ENCODE peak calls at places on chromosomes 12 and 14, in seven cellular contexts. B is ascending aorta, X is thyroid gland, L is cardiac muscle cell, C is Panc1, G is IMR-90, O is GM13976. Q is an unnamed sample.

GRCh38 chr14:104266643-104267575 is 128.5 kb downstream of the KIF26A start:
- DNase-seq in B (no peak), X (no peak), L (no peak), C (no peak), G (no peak), O (no peak), Q (no peak)

GRCh38 chr12:131046813-131047788 is 93.4 kb downstream of the ADGRD1 start:
- DNase-seq in B (no peak), X (no peak), L (no peak), C (no peak), G (no peak), O (no peak), Q (no peak)

GRCh38 chr12:51871126-51871525 is 16.8 kb upstream of the ANKRD33 start:
- DNase-seq in B (no peak), X (no peak), L (no peak), C (no peak), G (no peak), O (no peak), Q (peak)

GRCh38 chr14:91246051-91246852 is 1.7 kb upstream of the GPR68 start:
- DNase-seq in B (no peak), X (no peak), L (no peak), C (no peak), G (no peak), O (no peak), Q (no peak)

GRCh38 chr12:21774358-21775129 is at the start of gene KCNJ8:
- DNase-seq in B (peak), X (peak), L (peak), C (no peak), G (peak), O (peak), Q (peak)

GRCh38 chr14:52248057-52248456 is 19.4 kb upstream of the PTGDR start:
- DNase-seq in B (no peak), X (no peak), L (no peak), C (no peak), G (no peak), O (no peak), Q (no peak)

GRCh38 chr12:98838282-98838681 is 193.2 kb downstream of the APAF1 start:
- DNase-seq in B (no peak), X (no peak), L (no peak), C (no peak), G (peak), O (no peak), Q (no peak)

GRCh38 chr12:19006626-19007025 is 122.9 kb upstream of the PLEKHA5 start:
- DNase-seq in B (no peak), X (no peak), L (no peak), C (no peak), G (no peak), O (no peak), Q (no peak)

GRCh38 chr14:87017335-87017734 is 975.6 kb downstream of the GALC start:
- DNase-seq in B (no peak), X (no peak), L (no peak), C (no peak), G (no peak), O (no peak), Q (no peak)

GRCh38 chr14:95561001-95561412 is 26.2 kb downstream of the GLRX5 start:
- DNase-seq in B (no peak), X (peak), L (peak), C (peak), G (peak), O (peak), Q (peak)

GRCh38 chr14:59455411-59455810 is 9.8 kb downstream of the GPR135 start:
- DNase-seq in B (no peak), X (no peak), L (no peak), C (no peak), G (peak), O (no peak), Q (no peak)

GRCh38 chr14:69863083-69863482 is 16.1 kb upstream of the SMOC1 start:
- DNase-seq in B (no peak), X (no peak), L (no peak), C (no peak), G (no peak), O (no peak), Q (no peak)

GRCh38 chr12:13851828-13852227 is 129.6 kb downstream of the GRIN2B start:
- DNase-seq in B (no peak), X (no peak), L (peak), C (no peak), G (no peak), O (no peak), Q (no peak)

GRCh38 chr12:47823422-47824086 is 3.9 kb upstream of the HDAC7 start:
- DNase-seq in B (no peak), X (no peak), L (no peak), C (no peak), G (no peak), O (no peak), Q (no peak)

GRCh38 chr12:123950476-123951169 is 22.0 kb downstream of the CCDC92 start:
- DNase-seq in B (no peak), X (no peak), L (no peak), C (no peak), G (no peak), O (peak), Q (no peak)

GRCh38 chr12:63826002-63826585 is 18.4 kb upstream of the SRGAP1 start:
- DNase-seq in B (no peak), X (no peak), L (peak), C (no peak), G (peak), O (peak), Q (no peak)

GRCh38 chr14:64706119-64706465 is 1.9 kb downstream of the PLEKHG3 start:
- DNase-seq in B (no peak), X (no peak), L (no peak), C (no peak), G (no peak), O (no peak), Q (no peak)

GRCh38 chr14:99268776-99269510 is 3.1 kb downstream of the BCL11B start:
- DNase-seq in B (no peak), X (no peak), L (no peak), C (no peak), G (no peak), O (no peak), Q (no peak)

GRCh38 chr12:12327802-12328201 is 22.2 kb downstream of the MANSC1 start:
- DNase-seq in B (no peak), X (no peak), L (peak), C (no peak), G (peak), O (peak), Q (no peak)

GRCh38 chr12:105212431-105212830 is 23.5 kb downstream of the APPL2 start:
- DNase-seq in B (no peak), X (no peak), L (no peak), C (no peak), G (peak), O (no peak), Q (no peak)

GRCh38 chr12:67356400-67356799 is 87.2 kb downstream of the CAND1 start:
- DNase-seq in B (no peak), X (peak), L (no peak), C (no peak), G (no peak), O (no peak), Q (no peak)

GRCh38 chr14:72565200-72565599 is 328.7 kb downstream of the DPF3 start:
- DNase-seq in B (peak), X (no peak), L (no peak), C (no peak), G (no peak), O (no peak), Q (peak)

GRCh38 chr14:22463763-22464173 is 125.3 kb downstream of the DAD1 start:
- DNase-seq in B (no peak), X (no peak), L (no peak), C (no peak), G (no peak), O (no peak), Q (no peak)

GRCh38 chr12:104802198-104802597 is 155.9 kb downstream of the SLC41A2 start:
- DNase-seq in B (no peak), X (no peak), L (no peak), C (no peak), G (no peak), O (no peak), Q (no peak)

GRCh38 chr14:92976268-92976667 is 53.3 kb downstream of the CHGA start:
- DNase-seq in B (no peak), X (no peak), L (no peak), C (no peak), G (no peak), O (no peak), Q (no peak)

GRCh38 chr12:40032433-40033259 is 73.2 kb downstream of the SLC2A13 start:
- DNase-seq in B (no peak), X (no peak), L (no peak), C (no peak), G (no peak), O (no peak), Q (no peak)

GRCh38 chr14:80940146-80940545 is 1.4 kb downstream of the CEP128 start:
- DNase-seq in B (no peak), X (no peak), L (no peak), C (no peak), G (no peak), O (no peak), Q (no peak)

GRCh38 chr14:95486875-95487668 is 29.4 kb downstream of the SYNE3 start:
- DNase-seq in B (no peak), X (no peak), L (no peak), C (no peak), G (no peak), O (no peak), Q (no peak)

GRCh38 chr14:85764809-85765208 is 234.9 kb downstream of the FLRT2 start:
- DNase-seq in B (no peak), X (no peak), L (no peak), C (no peak), G (no peak), O (no peak), Q (no peak)

GRCh38 chr12:124094188-124094587 is 121.2 kb downstream of the ZNF664 start:
- DNase-seq in B (no peak), X (no peak), L (no peak), C (no peak), G (no peak), O (no peak), Q (no peak)

GRCh38 chr14:78566017-78566858 is 396.1 kb downstream of the NRXN3 start:
- DNase-seq in B (no peak), X (peak), L (peak), C (peak), G (peak), O (peak), Q (peak)

GRCh38 chr14:23571701-23572523 is 4.3 kb upstream of the AP1G2 start:
- DNase-seq in B (no peak), X (no peak), L (no peak), C (no peak), G (no peak), O (no peak), Q (no peak)

GRCh38 chr14:52338282-52338681 is 24.2 kb downstream of the PTGER2 start:
- DNase-seq in B (no peak), X (no peak), L (no peak), C (peak), G (peak), O (no peak), Q (no peak)

GRCh38 chr12:130686511-130686981 is 29.6 kb downstream of the RIMBP2 start:
- DNase-seq in B (no peak), X (no peak), L (no peak), C (no peak), G (no peak), O (no peak), Q (no peak)

GRCh38 chr14:53779301-53779700 is 177.3 kb downstream of the BMP4 start:
- DNase-seq in B (no peak), X (no peak), L (no peak), C (no peak), G (no peak), O (no peak), Q (no peak)

GRCh38 chr12:108977360-108977759 is 43.5 kb downstream of the SVOP start:
- DNase-seq in B (no peak), X (no peak), L (no peak), C (no peak), G (no peak), O (no peak), Q (no peak)

GRCh38 chr14:24818054-24818822 is 184.2 kb upstream of the GZMB start:
- DNase-seq in B (no peak), X (peak), L (no peak), C (no peak), G (no peak), O (no peak), Q (no peak)
- TF ChIP-seq CTCF in B (no peak), X (no peak), L (no peak), C (no peak), G (no peak), O (no peak), Q (no peak)

GRCh38 chr14:50668008-50668851 is at the start of gene SAV1:
- DNase-seq in B (no peak), X (peak), L (peak), C (peak), G (peak), O (peak), Q (peak)

GRCh38 chr14:50669441-50669986 is 1.4 kb upstream of the SAV1 start:
- DNase-seq in B (no peak), X (no peak), L (no peak), C (no peak), G (no peak), O (no peak), Q (no peak)

GRCh38 chr14:50667491-50668007 is 557 bp downstream of the SAV1 start:
- DNase-seq in B (no peak), X (peak), L (no peak), C (no peak), G (no peak), O (peak), Q (peak)

GRCh38 chr14:50668852-50669194 is 717 bp upstream of the SAV1 start:
- DNase-seq in B (no peak), X (no peak), L (no peak), C (no peak), G (no peak), O (no peak), Q (no peak)

GRCh38 chr14:50670196-50670875 is 2.2 kb upstream of the SAV1 start:
- DNase-seq in B (no peak), X (no peak), L (no peak), C (no peak), G (peak), O (no peak), Q (no peak)
- TF ChIP-seq CTCF in B (no peak), X (no peak), L (no peak), C (no peak), G (no peak), O (no peak), Q (no peak)

GRCh38 chr14:75022655-75023054 is 19.9 kb downstream of the EIF2B2 start:
- DNase-seq in B (no peak), X (peak), L (peak), C (no peak), G (no peak), O (no peak), Q (no peak)
- TF ChIP-seq CTCF in B (no peak), X (peak), L (peak), C (peak), G (peak), O (no peak), Q (no peak)

GRCh38 chr14:101737414-101738367 is 23.8 kb upstream of the PPP2R5C start:
- DNase-seq in B (no peak), X (no peak), L (no peak), C (no peak), G (no peak), O (no peak), Q (no peak)
- TF ChIP-seq CTCF in B (no peak), X (no peak), L (no peak), C (peak), G (no peak), O (no peak), Q (no peak)

GRCh38 chr12:65106948-65107347 is 14.2 kb downstream of the WIF1 start:
- DNase-seq in B (no peak), X (no peak), L (no peak), C (no peak), G (peak), O (peak), Q (no peak)
- TF ChIP-seq CTCF in B (no peak), X (no peak), L (peak), C (peak), G (peak), O (peak), Q (peak)

DNA sequence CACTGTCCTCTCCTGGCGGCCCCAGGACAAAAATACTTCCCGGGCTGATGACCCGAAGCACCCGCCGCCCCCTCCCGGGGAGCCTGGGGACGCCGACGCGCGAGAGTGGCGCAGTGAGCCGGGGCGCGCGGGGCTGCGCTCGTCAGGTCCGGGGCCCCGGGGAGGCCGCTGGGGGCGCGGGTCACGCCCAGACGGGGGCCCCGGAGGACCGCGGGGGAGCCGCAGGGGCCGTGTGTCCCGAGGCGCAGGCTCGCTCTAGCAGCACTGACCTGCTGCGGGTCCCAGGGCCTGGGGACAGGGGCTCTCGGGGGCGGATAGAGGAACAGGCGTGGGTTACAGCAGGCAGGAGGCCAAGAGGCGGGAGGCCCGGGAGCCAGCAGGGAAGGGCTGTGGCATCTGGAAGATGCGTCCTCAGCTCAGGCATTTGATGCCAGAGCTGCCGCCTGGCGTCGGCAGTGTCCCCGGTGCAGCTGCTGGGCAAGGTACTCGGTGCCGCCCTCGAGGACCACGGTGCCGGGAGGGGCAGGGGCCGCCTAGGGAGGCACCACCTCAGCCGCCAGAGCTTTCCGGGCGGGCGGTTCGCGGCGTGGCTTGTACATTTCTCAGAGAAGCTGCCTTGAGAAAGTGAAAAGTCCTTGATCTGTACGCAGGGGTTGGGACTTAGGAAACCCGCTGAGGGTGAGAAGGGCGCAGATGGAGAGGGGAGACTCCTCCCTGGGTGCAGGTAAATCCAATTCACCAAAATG is 1.2 kb downstream of the WNT5B start:
- DNase-seq in B (no peak), X (peak), L (peak), C (no peak), G (no peak), O (peak), Q (peak)
- TF ChIP-seq CTCF in B (no peak), X (peak), L (peak), C (no peak), G (no peak), O (no peak), Q (no peak)

GRCh38 chr12:96091833-96092232 is 56.4 kb upstream of the LTA4H start:
- DNase-seq in B (no peak), X (no peak), L (no peak), C (no peak), G (no peak), O (no peak), Q (no peak)
- TF ChIP-seq CTCF in B (no peak), X (no peak), L (no peak), C (peak), G (no peak), O (no peak), Q (no peak)

GRCh38 chr14:75084513-75084912 is 15.1 kb downstream of the ZC2HC1C start:
- DNase-seq in B (no peak), X (peak), L (no peak), C (no peak), G (no peak), O (no peak), Q (no peak)
- TF ChIP-seq CTCF in B (no peak), X (peak), L (no peak), C (peak), G (no peak), O (no peak), Q (no peak)

GRCh38 chr12:62522984-62523383 is 56.4 kb downstream of the MON2 start:
- DNase-seq in B (no peak), X (no peak), L (peak), C (no peak), G (peak), O (peak), Q (no peak)
- TF ChIP-seq CTCF in B (no peak), X (peak), L (peak), C (no peak), G (peak), O (no peak), Q (no peak)

DNA sequence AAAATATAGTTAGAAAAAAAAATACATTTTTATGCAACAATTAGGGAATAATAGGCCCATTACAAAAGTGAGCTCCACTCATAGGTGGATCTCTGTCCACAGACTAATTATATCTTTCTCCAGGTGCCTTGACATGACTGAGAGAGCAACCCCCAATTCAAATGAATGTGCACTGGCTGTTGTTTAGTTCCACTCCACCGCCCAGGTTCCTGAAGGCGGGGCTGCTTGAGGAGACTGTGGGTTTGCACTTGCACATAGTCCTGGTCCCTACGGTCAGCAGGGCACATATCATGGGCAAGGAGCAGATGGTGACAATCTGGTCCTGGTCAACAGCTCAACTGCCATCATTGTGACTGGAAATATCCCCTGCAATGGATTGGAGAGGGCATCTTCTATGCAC is 195.6 kb upstream of the PWP1 start:
- DNase-seq in B (no peak), X (peak), L (no peak), C (no peak), G (no peak), O (no peak), Q (no peak)
- TF ChIP-seq CTCF in B (no peak), X (no peak), L (no peak), C (no peak), G (no peak), O (no peak), Q (no peak)

Q was measured in testis.